ENCODE peak calls at places on chromosome 6, in seven cellular contexts. K, G, E, F, M, A and W are unnamed samples. For H3K4me1, the result is how much of the 10 kb centered on the place peaks cover.

GRCh38 chr6:158825951-158826306 is 6.8 kb upstream of the EZR start:
- DNase-seq in K (no peak), G (no peak), E (no peak), F (no peak), M (no peak), A (no peak), W (no peak)

GRCh38 chr6:158522616-158523015 is 37.3 kb upstream of the TMEM181 start:
- DNase-seq in K (no peak), G (no peak), E (no peak), F (no peak), M (no peak), A (no peak), W (no peak)

GRCh38 chr6:106666290-106667021 is 37.1 kb downstream of the QRSL1 start:
- DNase-seq in K (no peak), G (no peak), E (no peak), F (no peak), M (no peak), A (no peak), W (no peak)

GRCh38 chr6:21426841-21427490 is 166.6 kb upstream of the SOX4 start:
- DNase-seq in K (no peak), G (no peak), E (no peak), F (peak), M (no peak), A (no peak), W (no peak)

GRCh38 chr6:73169633-73170032 is 55.7 kb downstream of the KHDC1L start:
- DNase-seq in K (no peak), G (no peak), E (no peak), F (no peak), M (no peak), A (no peak), W (no peak)

GRCh38 chr6:145544031-145544430 is 191.3 kb downstream of the EPM2A start:
- DNase-seq in K (no peak), G (no peak), E (peak), F (peak), M (no peak), A (no peak), W (no peak)

GRCh38 chr6:158730175-158730907 is 80.5 kb downstream of the SYTL3 start:
- DNase-seq in K (no peak), G (no peak), E (no peak), F (no peak), M (no peak), A (no peak), W (no peak)

GRCh38 chr6:117387454-117387974 is 38.2 kb downstream of the ROS1 start:
- DNase-seq in K (no peak), G (no peak), E (no peak), F (no peak), M (no peak), A (no peak), W (no peak)

GRCh38 chr6:53731906-53732636 is 62.7 kb upstream of the LRRC1 start:
- DNase-seq in K (no peak), G (no peak), E (no peak), F (peak), M (no peak), A (no peak), W (no peak)

GRCh38 chr6:136866872-136867416 is 44.6 kb downstream of the PEX7 start:
- DNase-seq in K (no peak), G (no peak), E (no peak), F (peak), M (no peak), A (no peak), W (no peak)

GRCh38 chr6:163413345-163414116 is 987 bp upstream of the QKI start:
- DNase-seq in K (peak), G (peak), E (peak), F (peak), M (peak), A (peak), W (peak)

GRCh38 chr6:158303210-158303731 is 9.0 kb upstream of the TULP4 start:
- DNase-seq in K (no peak), G (no peak), E (no peak), F (no peak), M (no peak), A (no peak), W (no peak)

GRCh38 chr6:166636191-166636938 is 9.3 kb upstream of the RPS6KA2 start:
- DNase-seq in K (no peak), G (no peak), E (no peak), F (no peak), M (no peak), A (no peak), W (no peak)

GRCh38 chr6:78831492-78831891 is 35.9 kb upstream of the IRAK1BP1 start:
- DNase-seq in K (no peak), G (no peak), E (no peak), F (peak), M (peak), A (no peak), W (no peak)

GRCh38 chr6:28940294-28940858 is 16.6 kb upstream of the TRIM27 start:
- DNase-seq in K (no peak), G (no peak), E (no peak), F (peak), M (peak), A (no peak), W (peak)

GRCh38 chr6:123805921-123806320 is 2.3 kb downstream of the NKAIN2 start:
- DNase-seq in K (no peak), G (no peak), E (no peak), F (no peak), M (no peak), A (no peak), W (no peak)

DNA sequence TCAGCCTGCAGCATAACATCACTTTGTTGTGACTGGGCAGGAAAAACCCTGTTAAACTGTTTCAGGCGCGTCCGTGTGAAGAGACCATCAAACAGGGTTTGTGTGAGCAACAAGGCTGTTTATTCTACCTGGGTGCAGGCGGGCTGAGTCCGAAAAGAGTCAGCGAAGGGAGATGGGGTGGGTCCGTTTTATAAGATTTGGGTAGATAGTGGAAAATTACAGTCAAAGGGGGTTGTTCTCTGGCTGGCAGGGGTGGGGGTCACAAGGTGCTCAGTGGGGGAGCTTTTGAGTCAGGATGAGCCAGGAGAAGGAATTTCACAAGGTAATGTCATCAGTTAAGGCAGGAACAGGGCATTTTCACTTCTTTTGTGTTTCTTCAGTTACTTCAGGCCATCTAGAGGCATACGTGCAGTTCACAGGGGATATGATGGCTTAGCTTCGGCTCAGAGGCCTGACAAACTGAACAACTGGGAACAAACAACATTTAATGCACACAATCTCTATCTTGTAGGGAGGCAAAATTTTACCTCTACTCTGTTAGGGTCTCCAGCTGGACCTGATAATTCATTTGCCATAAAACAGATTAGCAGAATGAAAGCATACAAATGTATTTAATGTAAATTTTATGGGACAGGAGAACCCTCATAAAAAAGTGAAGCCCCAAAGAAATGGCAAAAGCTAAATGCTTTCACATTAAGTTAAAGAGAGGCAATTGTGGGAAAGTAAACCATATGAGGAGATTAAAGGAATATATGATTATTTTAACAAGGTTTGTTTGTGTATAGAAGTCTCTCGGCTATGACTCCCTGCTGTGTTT is 58.3 kb upstream of the HFE start:
- DNase-seq in K (no peak), G (no peak), E (no peak), F (no peak), M (no peak), A (no peak), W (peak)
- H3K4me1 ChIP-seq in K (under half), G (under half), E (under half), F (under half), M (under half), A (under half), W (under half)

GRCh38 chr6:99590728-99591672 is 15.6 kb upstream of the PRDM13 start:
- DNase-seq in K (no peak), G (no peak), E (no peak), F (no peak), M (no peak), A (no peak), W (no peak)
- H3K4me3 ChIP-seq in K (peak), G (no peak), E (peak), F (no peak), M (no peak), A (peak), W (no peak)

GRCh38 chr6:20411953-20412352 is 10.3 kb downstream of the E2F3 start:
- DNase-seq in K (no peak), G (no peak), E (no peak), F (no peak), M (no peak), A (no peak), W (no peak)

GRCh38 chr6:20413826-20414225 is 12.1 kb downstream of the E2F3 start:
- DNase-seq in K (no peak), G (no peak), E (no peak), F (no peak), M (no peak), A (no peak), W (no peak)

GRCh38 chr6:20414711-20415110 is 13.0 kb downstream of the E2F3 start:
- DNase-seq in K (no peak), G (no peak), E (no peak), F (no peak), M (no peak), A (no peak), W (no peak)

GRCh38 chr6:20411544-20411943 is 9.9 kb downstream of the E2F3 start:
- DNase-seq in K (no peak), G (no peak), E (no peak), F (no peak), M (no peak), A (no peak), W (no peak)

DNA sequence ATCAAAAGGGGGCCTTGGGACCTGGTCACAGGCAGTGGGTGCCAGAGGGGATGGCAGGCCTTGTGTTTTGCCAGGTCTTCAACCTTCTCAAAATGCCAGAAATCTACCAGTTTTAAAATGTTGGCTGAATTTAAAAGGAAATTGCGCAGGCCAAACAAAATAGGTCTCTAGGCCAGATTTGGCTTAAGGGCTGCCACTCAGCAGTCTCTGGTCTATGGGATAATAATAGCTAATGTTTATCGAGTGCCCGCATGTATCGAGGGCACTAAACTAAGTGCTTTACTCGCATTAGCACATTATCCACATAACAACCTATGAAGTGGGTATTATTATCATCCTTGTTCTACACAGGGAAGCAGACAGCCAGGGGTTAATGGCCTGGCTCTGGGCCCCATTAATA is 11.0 kb downstream of the E2F3 start:
- DNase-seq in K (no peak), G (no peak), E (no peak), F (no peak), M (no peak), A (no peak), W (no peak)
- H3K4me1 ChIP-seq in K (under half), G (half or more), E (under half), F (under half), M (under half), A (under half), W (under half)

DNA sequence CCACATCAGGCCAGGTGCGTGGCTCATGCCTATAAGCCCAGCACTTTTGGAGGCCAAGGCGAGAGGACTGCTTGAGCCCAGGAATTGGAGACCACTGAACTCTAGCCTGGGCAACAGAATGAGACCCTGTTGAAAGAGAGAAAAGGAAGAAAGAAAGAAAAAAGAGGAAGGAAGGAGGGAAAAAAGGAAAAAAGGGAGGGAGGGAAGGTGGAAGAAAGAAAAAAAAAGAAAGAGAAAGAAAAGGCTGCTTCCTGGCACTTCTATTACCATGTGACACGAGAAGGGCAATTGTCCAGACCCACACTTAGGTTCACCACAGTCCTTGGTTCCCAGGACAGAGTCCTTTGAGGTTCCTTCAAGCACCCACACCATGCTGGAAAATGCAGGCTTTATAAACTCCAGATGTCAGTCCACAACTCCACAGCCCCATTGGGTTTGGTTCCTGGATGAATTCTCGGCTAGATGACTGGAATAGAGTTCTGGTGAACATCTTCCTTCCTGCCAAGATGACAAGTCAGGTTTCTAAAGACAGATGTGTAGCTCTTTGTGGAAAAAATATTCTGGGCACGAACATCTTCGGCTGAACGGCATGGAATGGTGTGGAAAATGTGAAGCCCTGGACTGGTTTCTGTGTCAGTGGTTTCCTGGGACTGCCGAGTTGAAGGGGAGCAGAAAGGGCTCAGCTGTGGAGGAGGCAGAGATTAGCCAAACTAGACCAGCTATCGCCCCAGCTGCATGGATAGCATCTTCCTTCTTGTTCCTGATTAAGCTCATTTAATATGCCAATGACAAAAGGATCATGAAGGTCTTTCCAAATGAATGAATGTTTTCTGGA is 32.5 kb downstream of the NT5E start:
- DNase-seq in K (no peak), G (no peak), E (no peak), F (no peak), M (no peak), A (no peak), W (no peak)
- H3K4me3 ChIP-seq in K (no peak), G (no peak), E (no peak), F (no peak), M (no peak), A (no peak), W (no peak)

GRCh38 chr6:327538-328183 is 35.4 kb downstream of the DUSP22 start:
- DNase-seq in K (peak), G (no peak), E (no peak), F (peak), M (no peak), A (peak), W (no peak)
- H3K4me1 ChIP-seq in K (under half), G (half or more), E (under half), F (under half), M (under half), A (under half), W (under half)

GRCh38 chr6:82363368-82364086 is at the start of gene TPBG:
- DNase-seq in K (peak), G (peak), E (peak), F (peak), M (peak), A (peak), W (peak)
- H3K4me3 ChIP-seq in K (peak), G (peak), E (peak), F (peak), M (peak), A (peak), W (peak)

DNA sequence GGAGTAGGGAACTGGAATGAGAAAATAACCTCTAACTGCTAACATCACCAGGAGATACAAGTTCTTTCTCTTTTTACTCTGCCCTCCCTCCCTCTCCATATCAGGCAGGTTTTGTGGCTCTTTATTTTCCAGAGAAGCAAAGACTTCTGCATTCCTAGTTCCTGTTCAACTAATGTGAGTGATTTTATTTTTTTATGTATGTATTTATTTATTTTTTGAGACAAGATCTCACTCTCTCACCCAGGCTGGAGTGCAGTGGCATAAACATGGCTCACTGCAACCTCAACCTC is 6.0 kb upstream of the IER3 start:
- DNase-seq in K (no peak), G (no peak), E (no peak), F (no peak), M (no peak), A (no peak), W (no peak)
- H3K4me1 ChIP-seq in K (under half), G (under half), E (under half), F (half or more), M (under half), A (half or more), W (under half)

GRCh38 chr6:6725834-6726194 is 137.3 kb downstream of the LY86 start:
- DNase-seq in K (peak), G (no peak), E (no peak), F (no peak), M (no peak), A (peak), W (no peak)
- H3K4me3 ChIP-seq in K (no peak), G (no peak), E (no peak), F (no peak), M (no peak), A (no peak), W (no peak)